ENCODE peak calls at places on chromosomes 3 and 15, in six cellular contexts. W is IMR-90, D is uterus, Q is mesendoderm, G is adrenal gland, S is mucosa of descending colon. K is an unnamed sample. For H3K4me1, the result is how much of the 10 kb centered on the place peaks cover.

GRCh38 chr3:71185733-71186455 is 397.6 kb downstream of the FOXP1 start:
- DNase-seq in W (peak), D (no peak), Q (no peak), G (no peak), S (no peak), K (peak)

GRCh38 chr3:133269393-133269792 is 130.5 kb upstream of the BFSP2 start:
- DNase-seq in W (no peak), D (no peak), Q (no peak), G (no peak), S (no peak), K (no peak)

GRCh38 chr15:57237282-57237642 is 139.0 kb upstream of the CGNL1 start:
- DNase-seq in W (no peak), D (no peak), Q (peak), G (no peak), S (no peak), K (no peak)

GRCh38 chr3:159798951-159799350 is 189.7 kb upstream of the IL12A start:
- DNase-seq in W (peak), D (no peak), Q (peak), G (no peak), S (no peak), K (no peak)

GRCh38 chr3:112561085-112561692 is 573 bp downstream of the ATG3 start:
- DNase-seq in W (peak), D (peak), Q (peak), G (peak), S (peak), K (peak)

GRCh38 chr3:157786618-157787017 is 283.4 kb upstream of the VEPH1 start:
- DNase-seq in W (peak), D (no peak), Q (no peak), G (no peak), S (no peak), K (no peak)

GRCh38 chr3:66472313-66473134 is 28.3 kb downstream of the LRIG1 start:
- DNase-seq in W (peak), D (no peak), Q (no peak), G (no peak), S (no peak), K (no peak)

GRCh38 chr3:95289295-95289694 is 1226.4 kb downstream of the NSUN3 start:
- DNase-seq in W (peak), D (no peak), Q (no peak), G (no peak), S (no peak), K (no peak)

GRCh38 chr15:85789496-85789875 is 5.2 kb downstream of the KLHL25 start:
- DNase-seq in W (no peak), D (no peak), Q (no peak), G (no peak), S (no peak), K (no peak)
- H3K4me1 ChIP-seq in W (under half), D (under half), Q (under half), G (under half), S (under half), K (under half)

DNA sequence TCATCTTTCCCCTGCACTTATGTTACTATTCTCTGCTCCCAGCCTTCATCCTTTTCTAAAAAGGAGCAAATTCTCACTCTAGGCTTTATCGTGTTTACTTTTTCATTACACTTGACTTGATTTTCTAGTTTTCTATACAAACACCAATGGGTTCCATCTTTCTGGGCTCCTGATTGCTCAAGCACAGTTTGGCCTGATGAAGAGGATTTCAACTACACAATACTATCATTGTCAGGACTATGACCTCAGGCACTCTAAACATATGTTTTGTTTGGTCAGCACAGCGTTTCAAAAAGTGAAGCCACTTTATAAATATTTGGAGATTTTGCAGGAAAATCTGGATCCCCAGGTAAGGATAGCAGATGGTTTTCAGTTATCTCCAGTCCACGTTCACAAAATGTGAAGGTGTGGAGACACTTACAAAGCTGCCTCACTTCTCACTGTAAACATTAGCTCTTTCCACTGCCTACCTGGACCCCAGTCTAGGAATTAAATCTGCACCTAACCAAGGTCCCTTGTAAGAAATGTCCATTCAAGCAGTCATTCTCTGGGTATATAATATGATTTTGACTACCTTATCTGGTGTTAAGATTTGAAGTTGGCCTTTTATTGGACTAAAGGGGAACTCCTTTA is 86.2 kb downstream of the TGFBR2 start:
- DNase-seq in W (no peak), D (no peak), Q (no peak), G (no peak), S (no peak), K (no peak)
- H3K4me1 ChIP-seq in W (under half), D (under half), Q (under half), G (under half), S (under half), K (under half)

DNA sequence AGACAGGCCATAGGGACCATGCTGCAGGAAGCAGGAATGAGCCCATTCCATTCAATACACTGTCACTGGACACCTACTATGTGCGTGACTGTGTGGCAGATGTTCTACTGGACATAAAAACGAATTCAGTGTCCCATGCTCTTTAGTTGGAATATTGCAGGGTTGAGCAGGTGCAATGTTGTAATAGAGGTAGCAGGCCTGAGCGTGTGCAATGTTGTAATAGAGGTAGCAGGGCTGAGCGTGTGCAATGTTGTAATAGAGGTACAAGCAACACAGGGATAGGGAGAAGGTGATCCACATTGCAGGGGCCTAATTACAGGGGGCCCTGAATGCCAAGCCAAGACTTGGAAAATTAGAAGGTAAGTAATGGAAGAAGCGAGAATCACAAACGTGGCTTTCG is 261.4 kb upstream of the HES1 start:
- DNase-seq in W (no peak), D (no peak), Q (no peak), G (no peak), S (no peak), K (no peak)
- H3K4me1 ChIP-seq in W (under half), D (under half), Q (under half), G (under half), S (under half), K (under half)

DNA sequence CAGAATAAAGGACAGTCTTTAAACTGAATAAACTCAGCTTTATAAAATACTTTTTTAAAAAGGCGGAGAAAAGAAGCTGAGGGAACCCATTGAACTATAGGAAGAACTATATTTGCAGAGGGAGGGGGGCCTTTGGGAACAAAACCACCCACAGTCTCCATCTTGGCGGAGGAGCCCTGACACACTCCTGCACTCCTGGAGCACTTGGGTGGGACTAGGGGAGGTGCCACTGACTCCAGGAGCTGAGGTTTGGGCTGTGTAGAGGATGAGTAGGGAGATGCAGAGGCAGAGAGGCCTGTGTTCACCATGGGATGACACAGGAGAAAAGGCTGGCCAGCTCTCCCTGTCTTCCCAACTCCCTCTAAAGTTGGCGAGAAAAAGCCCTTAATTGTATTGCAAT is 35.8 kb downstream of the IFT122 start:
- DNase-seq in W (no peak), D (no peak), Q (no peak), G (no peak), S (no peak), K (no peak)
- H3K4me1 ChIP-seq in W (under half), D (under half), Q (under half), G (under half), S (under half), K (under half)

DNA sequence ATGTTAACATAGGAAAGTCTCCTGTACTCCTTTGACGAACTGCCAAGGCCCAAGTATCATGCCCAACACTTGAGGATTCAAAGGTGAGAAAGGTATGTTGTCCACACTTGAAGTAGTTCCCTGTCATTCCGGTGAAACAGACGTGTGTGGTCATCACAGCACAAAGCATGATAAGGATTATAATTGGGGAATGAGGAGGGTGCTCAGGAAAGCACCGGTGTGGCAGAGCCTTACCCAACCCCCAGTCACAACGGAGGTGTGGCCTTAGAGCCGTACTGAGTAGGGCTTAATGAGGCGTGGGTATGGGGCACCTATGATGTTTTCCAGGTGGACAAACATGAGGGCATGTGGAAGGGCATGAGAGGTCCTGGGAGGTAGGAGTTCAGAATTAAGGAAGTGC is 203.0 kb upstream of the NR2E3 start:
- DNase-seq in W (no peak), D (no peak), Q (no peak), G (no peak), S (no peak), K (no peak)
- H3K4me1 ChIP-seq in W (under half), D (under half), Q (under half), G (under half), S (under half), K (under half)

GRCh38 chr15:84600687-84601554 is at the start of gene ZSCAN2:
- DNase-seq in W (peak), D (peak), Q (peak), G (peak), S (peak), K (peak)
- H3K4me1 ChIP-seq in W (under half), D (under half), Q (under half), G (under half), S (under half), K (under half)

DNA sequence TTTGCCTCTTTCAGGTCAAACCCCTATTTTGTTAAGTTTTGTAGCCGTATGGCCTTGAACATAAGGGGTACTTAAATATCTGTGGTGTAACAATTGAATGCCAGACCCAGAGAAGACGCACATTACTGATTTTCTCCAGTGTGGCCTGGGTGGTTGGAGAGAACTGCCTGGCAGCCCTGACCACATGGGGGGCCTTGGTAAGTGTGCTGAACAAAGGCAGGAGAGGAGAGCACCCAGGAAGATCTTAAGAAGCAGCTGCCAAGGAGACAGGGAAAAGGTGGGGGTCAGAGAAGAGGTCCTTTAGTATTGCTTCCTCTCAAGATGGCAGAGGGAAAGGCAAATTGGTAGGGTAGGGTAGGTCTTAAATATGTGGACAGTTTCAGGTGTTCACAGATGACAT is 35.7 kb downstream of the TRANK1 start:
- DNase-seq in W (no peak), D (no peak), Q (no peak), G (no peak), S (no peak), K (no peak)
- H3K4me1 ChIP-seq in W (under half), D (under half), Q (under half), G (under half), S (under half), K (under half)